ENCODE peak calls at places on chromosomes 3 and 15, in six cellular contexts. C is HT1080, D is hepatic stellate cell, A is T-helper 2 cell, Z is NB4, K is NCI-H1105. Y is an unnamed sample.

GRCh38 chr3:98986073-98986472 is 84.6 kb upstream of the DCBLD2 start:
- DNase-seq in A (peak), C (peak), Z (no peak), D (peak), K (no peak), Y (peak)

GRCh38 chr15:58528197-58528870 is 96.5 kb downstream of the LIPC start:
- DNase-seq in C (no peak), D (no peak), K (no peak), A (no peak), Z (no peak), Y (no peak)

GRCh38 chr3:140466535-140466934 is 211.3 kb upstream of the TRIM42 start:
- DNase-seq in Z (no peak), A (no peak), C (no peak), D (no peak), K (no peak), Y (no peak)

GRCh38 chr3:71998995-71999673 is 214.2 kb upstream of the PROK2 start:
- DNase-seq in A (no peak), D (peak), K (no peak), Z (no peak), C (peak), Y (peak)

GRCh38 chr15:38503497-38503896 is 49.6 kb downstream of the FAM98B start:
- DNase-seq in K (no peak), A (no peak), Z (no peak), D (no peak), C (no peak), Y (no peak)

GRCh38 chr3:2883292-2883691 is 226.9 kb downstream of the IL5RA start:
- DNase-seq in D (no peak), K (no peak), A (no peak), C (no peak), Z (no peak), Y (no peak)

GRCh38 chr3:141278196-141279073 is 46.8 kb downstream of the PXYLP1 start:
- DNase-seq in K (no peak), Z (peak), C (peak), A (no peak), D (no peak), Y (no peak)

GRCh38 chr3:114092151-114093000 is 35.8 kb downstream of the QTRT2 start:
- DNase-seq in Z (peak), D (no peak), C (no peak), A (no peak), K (no peak), Y (no peak)

GRCh38 chr3:170975283-170976189 is 51.0 kb downstream of the SLC2A2 start:
- DNase-seq in Z (no peak), D (no peak), A (no peak), C (no peak), K (no peak), Y (no peak)

GRCh38 chr15:66886241-66886675 is 179.1 kb upstream of the SMAD3 start:
- DNase-seq in C (no peak), A (no peak), Z (no peak), K (no peak), D (no peak), Y (no peak)

GRCh38 chr3:125121246-125122010 is 65.6 kb upstream of the HEG1 start:
- DNase-seq in K (no peak), D (no peak), C (no peak), A (peak), Z (no peak), Y (no peak)